ENCODE peak calls at places on chromosomes 3 and 15, in seven cellular contexts. M is stromal cell of bone marrow; K is SW480; I is GDM1; N is stomach; B is stimulated activated CD4-positive, alpha-beta T cell treated with anti-CD3 and anti-CD28 coated beads, Interleukin-1b, Interleukin-23, amount 100 ng/mL, for 1 hour; L is ascending aorta. R is an unnamed sample.

GRCh38 chr3:94098487-94098886 is 35.6 kb downstream of the NSUN3 start:
- DNase-seq in M (no peak), K (no peak), I (no peak), N (no peak), B (no peak), L (no peak), R (no peak)

GRCh38 chr3:23062582-23062981 is 140.5 kb upstream of the UBE2E2 start:
- DNase-seq in M (no peak), K (no peak), I (no peak), N (no peak), B (no peak), L (no peak), R (no peak)

GRCh38 chr3:68904578-68904977 is 27.8 kb downstream of the TAFA4 start:
- DNase-seq in M (no peak), K (no peak), I (no peak), N (no peak), B (no peak), L (no peak), R (no peak)

GRCh38 chr3:176647988-176648387 is 549.3 kb downstream of the TBL1XR1 start:
- DNase-seq in M (no peak), K (no peak), I (no peak), N (no peak), B (no peak), L (no peak), R (no peak)

GRCh38 chr3:178454714-178455113 is 81.5 kb upstream of the KCNMB2 start:
- DNase-seq in M (peak; percentile 55), K (no peak), I (no peak), N (no peak), B (no peak), L (no peak), R (no peak)

GRCh38 chr15:70513818-70514217 is 249.5 kb downstream of the UACA start:
- DNase-seq in M (no peak), K (no peak), I (no peak), N (no peak), B (no peak), L (no peak), R (no peak)

GRCh38 chr3:171770689-171771620 is 39.3 kb downstream of the PLD1 start:
- DNase-seq in M (peak; percentile 85), K (peak; percentile 77), I (no peak), N (peak; percentile 63), B (no peak), L (peak; percentile 78), R (peak; percentile 85)

GRCh38 chr3:156750191-156750873 is 75.8 kb upstream of the LEKR1 start:
- DNase-seq in M (no peak), K (peak; percentile 97), I (no peak), N (no peak), B (no peak), L (no peak), R (no peak)

GRCh38 chr3:13161021-13161759 is 88.0 kb upstream of the IQSEC1 start:
- DNase-seq in M (no peak), K (no peak), I (no peak), N (no peak), B (no peak), L (no peak), R (no peak)

GRCh38 chr3:179929091-179929529 is 107.6 kb downstream of the PEX5L start:
- DNase-seq in M (peak; percentile 65), K (peak; percentile 48), I (no peak), N (peak; percentile 44), B (no peak), L (no peak), R (peak; percentile 63)

GRCh38 chr3:171123913-171124312 is 97.4 kb upstream of the SLC2A2 start:
- DNase-seq in M (no peak), K (no peak), I (no peak), N (no peak), B (no peak), L (no peak), R (no peak)

GRCh38 chr15:72227720-72228119 is 3.3 kb downstream of the PKM start:
- DNase-seq in M (no peak), K (no peak), I (no peak), N (no peak), B (no peak), L (no peak), R (no peak)

GRCh38 chr15:74958908-74959642 is 2.5 kb upstream of the RPP25 start:
- DNase-seq in M (no peak), K (no peak), I (no peak), N (no peak), B (no peak), L (no peak), R (no peak)

GRCh38 chr3:154182975-154183374 is 61.8 kb downstream of the ARHGEF26 start:
- DNase-seq in M (no peak), K (no peak), I (no peak), N (no peak), B (no peak), L (no peak), R (no peak)

GRCh38 chr3:158911586-158911985 is 109.7 kb downstream of the MFSD1 start:
- DNase-seq in M (no peak), K (no peak), I (no peak), N (no peak), B (no peak), L (no peak), R (no peak)

GRCh38 chr3:51141573-51141972 is 243.5 kb upstream of the MANF start:
- DNase-seq in M (no peak), K (no peak), I (no peak), N (no peak), B (no peak), L (no peak), R (no peak)

GRCh38 chr15:45021331-45021730 is 1.7 kb upstream of the SORD start:
- DNase-seq in M (no peak), K (no peak), I (no peak), N (peak; percentile 77), B (no peak), L (no peak), R (no peak)

GRCh38 chr3:29324180-29324651 is 43.3 kb downstream of the RBMS3 start:
- DNase-seq in M (peak; percentile 72), K (no peak), I (no peak), N (peak; percentile 27), B (no peak), L (peak; percentile 89), R (peak; percentile 29)

GRCh38 chr15:25136119-25136518 is 181.3 kb downstream of the SNRPN start:
- DNase-seq in M (no peak), K (no peak), I (no peak), N (no peak), B (no peak), L (no peak), R (no peak)

GRCh38 chr3:127710473-127710941 is 37.8 kb downstream of the ABTB1 start:
- DNase-seq in M (no peak), K (no peak), I (no peak), N (no peak), B (no peak), L (peak; percentile 69), R (no peak)

GRCh38 chr15:79282371-79283251 is at the start of gene ANKRD34C:
- DNase-seq in M (no peak), K (no peak), I (no peak), N (no peak), B (no peak), L (no peak), R (no peak)

GRCh38 chr15:45862034-45862433 is 227.2 kb downstream of the SQOR start:
- DNase-seq in M (no peak), K (no peak), I (no peak), N (no peak), B (no peak), L (no peak), R (no peak)

GRCh38 chr3:8576841-8577553 is 67.6 kb downstream of the SSUH2 start:
- DNase-seq in M (no peak), K (no peak), I (no peak), N (no peak), B (no peak), L (peak; percentile 54), R (peak; percentile 76)

GRCh38 chr3:58659051-58659675 is 7.4 kb downstream of the FAM3D start:
- DNase-seq in M (no peak), K (peak; percentile 23), I (no peak), N (peak; percentile 75), B (no peak), L (peak; percentile 28), R (peak; percentile 18)

GRCh38 chr15:65414841-65415621 is 7.7 kb downstream of the IGDCC4 start:
- DNase-seq in M (no peak), K (no peak), I (no peak), N (no peak), B (no peak), L (no peak), R (no peak)

GRCh38 chr3:56269755-56270154 is 198.5 kb downstream of the ERC2 start:
- DNase-seq in M (no peak), K (no peak), I (no peak), N (no peak), B (no peak), L (no peak), R (peak; percentile 17)

GRCh38 chr15:38187646-38188313 is 64.9 kb upstream of the SPRED1 start:
- DNase-seq in M (no peak), K (no peak), I (no peak), N (no peak), B (no peak), L (no peak), R (no peak)

GRCh38 chr15:75867428-75867827 is 24.2 kb downstream of the UBE2Q2 start:
- DNase-seq in M (no peak), K (no peak), I (no peak), N (no peak), B (no peak), L (no peak), R (no peak)

R was measured in fibroblast of the conjunctiva.